ENCODE peak calls at places on chromosome 13, in four cellular contexts. H, C, N and D are unnamed samples. For H3K27me3, the result is how much of the 10 kb centered on the place peaks cover.

GRCh38 chr13:60756306-60756705 is 359.3 kb downstream of the TDRD3 start:
- DNase-seq in C (no peak), H (no peak), N (no peak), D (no peak)

GRCh38 chr13:71645467-71645866 is 221.5 kb downstream of the DACH1 start:
- DNase-seq in N (no peak), H (no peak), C (no peak), D (no peak)

GRCh38 chr13:73984949-73985691 is 149.1 kb downstream of the KLF12 start:
- DNase-seq in N (no peak), C (no peak), H (peak), D (no peak)

GRCh38 chr13:44537238-44537637 is 38.9 kb downstream of the TSC22D1 start:
- DNase-seq in H (no peak), N (no peak), C (no peak), D (no peak)

GRCh38 chr13:93476175-93476574 is 249.6 kb downstream of the GPC6 start:
- DNase-seq in C (peak), N (no peak), H (no peak), D (no peak)

GRCh38 chr13:84870190-84870589 is 929.0 kb downstream of the SLITRK6 start:
- DNase-seq in H (no peak), C (no peak), N (no peak), D (no peak)

GRCh38 chr13:92224052-92224821 is 825.8 kb downstream of the GPC5 start:
- DNase-seq in N (no peak), C (peak), H (no peak), D (no peak)

GRCh38 chr13:42997381-42997780 is 5.3 kb upstream of the EPSTI1 start:
- DNase-seq in N (no peak), H (no peak), C (peak), D (no peak)

GRCh38 chr13:31765441-31765840 is 26.1 kb downstream of the RXFP2 start:
- DNase-seq in C (peak), N (no peak), H (no peak), D (no peak)

GRCh38 chr13:66162470-66162869 is 1067.7 kb downstream of the PCDH9 start:
- DNase-seq in N (no peak), C (no peak), H (no peak), D (no peak)

GRCh38 chr13:24115671-24116070 is 44.8 kb upstream of the SPATA13 start:
- DNase-seq in H (no peak), N (no peak), C (no peak), D (no peak)

GRCh38 chr13:22235285-22235949 is 564.5 kb downstream of the FGF9 start:
- DNase-seq in N (no peak), H (no peak), C (peak), D (no peak)

GRCh38 chr13:45224181-45224580 is 23.3 kb upstream of the KCTD4 start:
- DNase-seq in H (no peak), C (peak), N (no peak), D (no peak)

GRCh38 chr13:113670541-113670940 is 3.5 kb downstream of the GRK1 start:
- DNase-seq in C (no peak), H (peak), N (peak), D (no peak)

GRCh38 chr13:33236021-33236420 is 49.5 kb downstream of the STARD13 start:
- DNase-seq in H (no peak), C (peak), N (no peak), D (no peak)

GRCh38 chr13:61187471-61187870 is 228.2 kb downstream of the PCDH20 start:
- DNase-seq in C (no peak), H (no peak), N (no peak), D (no peak)

GRCh38 chr13:30806784-30807183 is 71.4 kb downstream of the ALOX5AP start:
- DNase-seq in N (no peak), H (no peak), C (peak), D (no peak)

GRCh38 chr13:34657716-34658115 is 284.4 kb upstream of the NBEA start:
- DNase-seq in C (peak), N (no peak), H (no peak), D (no peak)

GRCh38 chr13:93775507-93776108 is 549.0 kb downstream of the GPC6 start:
- DNase-seq in N (no peak), C (peak), H (no peak), D (no peak)

GRCh38 chr13:38202730-38203129 is 146.9 kb upstream of the UFM1 start:
- DNase-seq in N (no peak), H (no peak), C (peak), D (no peak)

GRCh38 chr13:75761373-75761772 is 125.2 kb downstream of the LMO7 start:
- DNase-seq in N (no peak), H (no peak), C (no peak), D (no peak)

GRCh38 chr13:112904436-112904960 is 64.5 kb upstream of the MCF2L start:
- DNase-seq in H (no peak), N (peak), C (no peak), D (no peak)

GRCh38 chr13:51067376-51068125 is 43.5 kb downstream of the C13orf42 start:
- DNase-seq in H (no peak), N (no peak), C (no peak), D (no peak)

GRCh38 chr13:51066091-51066831 is 44.8 kb downstream of the C13orf42 start:
- DNase-seq in N (peak), C (peak), H (no peak), D (no peak)

GRCh38 chr13:51070005-51070649 is 40.9 kb downstream of the C13orf42 start:
- DNase-seq in H (peak), C (peak), N (peak), D (peak)

GRCh38 chr13:51068501-51068900 is 42.6 kb downstream of the C13orf42 start:
- DNase-seq in N (no peak), H (no peak), C (no peak), D (no peak)

GRCh38 chr13:51071493-51071892 is 39.6 kb downstream of the C13orf42 start:
- DNase-seq in C (no peak), H (no peak), N (no peak), D (no peak)
- H3K27me3 ChIP-seq in C (under half), H (under half), N (under half), D (under half)

GRCh38 chr13:99907627-99908026 is 63.9 kb downstream of the ZIC5 start:
- DNase-seq in C (no peak), H (no peak), N (no peak), D (no peak)

GRCh38 chr13:99907038-99907437 is 64.5 kb downstream of the ZIC5 start:
- DNase-seq in H (no peak), N (no peak), C (no peak), D (no peak)

GRCh38 chr13:99905224-99905623 is 66.3 kb downstream of the ZIC5 start:
- DNase-seq in C (no peak), H (no peak), N (no peak), D (no peak)

GRCh38 chr13:99908129-99908805 is 63.3 kb downstream of the ZIC5 start:
- DNase-seq in N (peak), H (no peak), C (no peak), D (no peak)

GRCh38 chr13:99905814-99906213 is 65.8 kb downstream of the ZIC5 start:
- DNase-seq in N (no peak), C (no peak), H (no peak), D (no peak)
- H3K27me3 ChIP-seq in N (under half), C (under half), H (under half), D (under half)

GRCh38 chr13:99988469-99989375 is 7.1 kb downstream of the ZIC2 start:
- DNase-seq in H (no peak), N (no peak), C (no peak), D (no peak)

GRCh38 chr13:99985886-99986527 is 4.4 kb downstream of the ZIC2 start:
- DNase-seq in H (no peak), N (no peak), C (no peak), D (no peak)

GRCh38 chr13:99985243-99985874 is 3.8 kb downstream of the ZIC2 start:
- DNase-seq in H (no peak), C (no peak), N (no peak), D (no peak)

GRCh38 chr13:99986751-99987150 is 5.2 kb downstream of the ZIC2 start:
- DNase-seq in H (no peak), N (no peak), C (no peak), D (no peak)

DNA sequence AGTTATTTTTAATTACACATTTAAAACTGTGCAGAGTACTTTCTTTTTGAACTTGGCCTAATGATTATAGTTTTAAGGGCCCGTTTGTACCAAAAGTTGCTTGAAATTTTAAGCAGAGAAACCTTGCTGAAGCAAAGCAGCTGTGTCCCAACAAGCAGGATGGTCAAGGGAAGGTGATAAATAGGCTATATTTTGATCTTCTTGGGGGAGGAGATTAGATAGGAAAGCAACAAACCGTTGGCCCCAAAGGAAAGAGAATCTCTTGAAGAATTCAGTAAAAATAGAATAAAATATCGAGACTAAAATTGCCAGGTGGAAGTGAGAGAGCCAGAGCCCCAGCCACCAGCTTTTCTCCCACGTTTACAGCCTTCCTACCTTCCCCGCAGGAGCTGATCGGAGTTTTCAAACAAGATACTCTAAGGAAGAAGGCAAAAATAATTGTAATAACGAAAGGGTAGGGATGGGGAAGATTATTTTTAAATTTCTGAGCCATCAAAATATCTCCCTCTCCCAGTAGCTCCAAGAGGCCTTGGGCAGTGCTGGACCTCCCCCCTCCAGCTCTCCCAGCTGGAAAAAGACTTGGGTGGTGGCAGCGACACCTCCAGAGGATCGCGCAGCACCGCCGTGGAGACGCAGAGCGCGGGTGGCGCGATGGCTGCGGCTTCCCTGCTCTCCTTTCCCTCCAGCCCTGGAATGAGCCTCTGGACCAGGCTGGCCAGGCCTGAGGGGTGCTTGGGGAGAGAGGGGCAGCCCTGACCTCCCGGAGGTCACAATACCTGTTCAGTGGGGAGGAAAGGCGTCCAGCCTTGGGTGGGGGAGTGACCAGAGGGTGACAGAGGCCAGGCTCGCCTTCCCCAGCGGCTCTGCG is 5.8 kb downstream of the ZIC2 start:
- DNase-seq in C (no peak), H (no peak), N (no peak), D (no peak)
- H3K27me3 ChIP-seq in C (half or more), H (half or more), N (half or more), D (half or more)

GRCh38 chr13:20175406-20175794 is 14.5 kb upstream of the GJA3 start:
- DNase-seq in N (no peak), C (no peak), H (no peak), D (no peak)
- H3K27me3 ChIP-seq in N (under half), C (under half), H (under half), D (under half)